ENCODE peak calls at places on chromosome 18, in five cellular contexts. L is stimulated activated CD4-positive, alpha-beta T cell treated with anti-CD3 and anti-CD28 coated beads, Interleukin-1b, Interleukin-23, amount 100 ng/mL, for 1 hour; W is H4; J is foreskin melanocyte; V is AG10803. P is an unnamed sample.

GRCh38 chr18:78999939-79000338 is 20.3 kb downstream of the SALL3 start:
- DNase-seq in L (no peak), W (no peak), J (no peak), V (no peak), P (no peak)

GRCh38 chr18:54119524-54120019 is 104.9 kb downstream of the MBD2 start:
- DNase-seq in L (no peak), W (peak), J (peak), V (peak), P (peak)

GRCh38 chr18:13241083-13241892 is 22.7 kb downstream of the LDLRAD4 start:
- DNase-seq in L (no peak), W (no peak), J (no peak), V (no peak), P (no peak)

GRCh38 chr18:48875942-48876511 is 74.7 kb downstream of the SMAD7 start:
- DNase-seq in L (no peak), W (no peak), J (no peak), V (no peak), P (no peak)

GRCh38 chr18:9860682-9861081 is 25.1 kb upstream of the TXNDC2 start:
- DNase-seq in L (no peak), W (no peak), J (no peak), V (no peak), P (no peak)

GRCh38 chr18:24317370-24317769 is 80.3 kb downstream of the OSBPL1A start:
- DNase-seq in L (no peak), W (no peak), J (no peak), V (no peak), P (no peak)

GRCh38 chr18:46220116-46220515 is 115.9 kb downstream of the HAUS1 start:
- DNase-seq in L (no peak), W (no peak), J (no peak), V (peak), P (peak)

GRCh38 chr18:39825485-39825884 is 2129.5 kb upstream of the PIK3C3 start:
- DNase-seq in L (no peak), W (peak), J (no peak), V (no peak), P (no peak)

GRCh38 chr18:50880108-50880465 is 1.2 kb downstream of the ME2 start:
- DNase-seq in L (no peak), W (no peak), J (peak), V (no peak), P (no peak)

GRCh38 chr18:12630136-12630535 is 27.8 kb downstream of the SPIRE1 start:
- DNase-seq in L (no peak), W (peak), J (no peak), V (peak), P (peak)

GRCh38 chr18:73646196-73646595 is 501.4 kb downstream of the FBXO15 start:
- DNase-seq in L (no peak), W (no peak), J (no peak), V (peak), P (no peak)

GRCh38 chr18:9240270-9240669 is 94.3 kb upstream of the TWSG1 start:
- DNase-seq in L (no peak), W (no peak), J (no peak), V (no peak), P (no peak)

GRCh38 chr18:58194028-58194427 is 150.0 kb downstream of the NEDD4L start:
- DNase-seq in L (no peak), W (no peak), J (no peak), V (no peak), P (no peak)

GRCh38 chr18:55003695-55004094 is 44.4 kb upstream of the CCDC68 start:
- DNase-seq in L (no peak), W (no peak), J (no peak), V (peak), P (no peak)

P was measured in astrocyte.